ENCODE peak calls at places on chromosomes 13 and 19, in nine cellular contexts. H is activated T-cell treated with anti-CD3 and anti-CD28 coated beads for 1 hour; N is kidney; Q is cardiac fibroblast; G is RCC 7860; S is CD4-positive, alpha-beta T cell; M is effector CD4-positive, alpha-beta T cell; T is PC-9; I is NAMALWA. Z is an unnamed sample.

GRCh38 chr19:29429581-29429980 is 96.2 kb upstream of the VSTM2B start:
- DNase-seq in H (no peak), N (peak), Q (no peak), G (no peak), S (no peak), M (no peak), T (no peak), I (no peak), Z (no peak)

GRCh38 chr13:49838989-49839388 is 46.5 kb upstream of the KPNA3 start:
- DNase-seq in H (no peak), N (no peak), Q (no peak), G (no peak), S (no peak), M (no peak), T (no peak), I (no peak), Z (no peak)

GRCh38 chr13:94662274-94662945 is 49.9 kb downstream of the SOX21 start:
- DNase-seq in H (no peak), N (no peak), Q (no peak), G (no peak), S (no peak), M (no peak), T (no peak), I (no peak), Z (no peak)

GRCh38 chr13:42330991-42331390 is 59.0 kb downstream of the AKAP11 start:
- DNase-seq in H (no peak), N (no peak), Q (no peak), G (no peak), S (no peak), M (no peak), T (no peak), I (no peak), Z (no peak)

GRCh38 chr13:33140161-33140560 is 123.9 kb downstream of the KL start:
- DNase-seq in H (no peak), N (no peak), Q (no peak), G (no peak), S (no peak), M (no peak), T (no peak), I (no peak), Z (no peak)

GRCh38 chr19:49469828-49470614 is 4.0 kb upstream of the FLT3LG start:
- DNase-seq in H (peak), N (no peak), Q (no peak), G (no peak), S (peak), M (peak), T (no peak), I (peak), Z (no peak)

GRCh38 chr19:14843587-14843986 is 5.1 kb downstream of the OR7A10 start:
- DNase-seq in H (no peak), N (no peak), Q (no peak), G (no peak), S (no peak), M (no peak), T (no peak), I (no peak), Z (no peak)

GRCh38 chr19:51318687-51319675 is 7.5 kb downstream of the IGLON5 start:
- DNase-seq in H (no peak), N (no peak), Q (no peak), G (no peak), S (no peak), M (no peak), T (no peak), I (no peak), Z (no peak)

GRCh38 chr13:28100149-28101121 is at the start of gene FLT3:
- DNase-seq in H (no peak), N (peak), Q (peak), G (no peak), S (no peak), M (peak), T (peak), I (no peak), Z (peak)

GRCh38 chr19:33344210-33344609 is 29.3 kb upstream of the CEBPG start:
- DNase-seq in H (no peak), N (no peak), Q (peak), G (no peak), S (no peak), M (no peak), T (no peak), I (no peak), Z (no peak)

GRCh38 chr13:42277618-42278276 is 5.8 kb downstream of the AKAP11 start:
- DNase-seq in H (no peak), N (no peak), Q (peak), G (no peak), S (no peak), M (no peak), T (no peak), I (no peak), Z (no peak)

GRCh38 chr13:70623260-70623659 is 515.0 kb upstream of the KLHL1 start:
- DNase-seq in H (no peak), N (no peak), Q (peak), G (peak), S (no peak), M (no peak), T (no peak), I (peak), Z (no peak)